ENCODE peak calls at places on chromosome 21, in eight cellular contexts. One of them, this sample, is unnamed.

GRCh38 chr21:38797470-38797869 is 8.3 kb upstream of the ETS2 start:
- DNase-seq in spleen: no peak
- DNase-seq in left ventricle myocardium inferior: no peak
- DNase-seq in BJ: no peak
- DNase-seq in breast epithelium: no peak
- DNase-seq in colonic mucosa: no peak
- DNase-seq in heart right ventricle: no peak
- DNase-seq in fibroblast of lung: no peak
- DNase-seq in this sample: no peak

GRCh38 chr21:45496968-45497845 is 45.0 kb downstream of the SLC19A1 start:
- DNase-seq in breast epithelium: no peak
- DNase-seq in heart right ventricle: peak
- DNase-seq in left ventricle myocardium inferior: peak
- DNase-seq in spleen: peak
- DNase-seq in BJ: no peak
- DNase-seq in fibroblast of lung: no peak
- DNase-seq in colonic mucosa: no peak
- DNase-seq in this sample: no peak

GRCh38 chr21:32940079-32941014 is 85.4 kb upstream of the OLIG2 start:
- DNase-seq in spleen: no peak
- DNase-seq in left ventricle myocardium inferior: no peak
- DNase-seq in heart right ventricle: no peak
- DNase-seq in breast epithelium: no peak
- DNase-seq in colonic mucosa: peak
- DNase-seq in fibroblast of lung: peak
- DNase-seq in BJ: no peak
- DNase-seq in this sample: no peak

GRCh38 chr21:38859852-38860251 is 54.1 kb downstream of the ETS2 start:
- DNase-seq in breast epithelium: no peak
- DNase-seq in fibroblast of lung: no peak
- DNase-seq in colonic mucosa: no peak
- DNase-seq in BJ: no peak
- DNase-seq in heart right ventricle: no peak
- DNase-seq in left ventricle myocardium inferior: no peak
- DNase-seq in spleen: no peak
- DNase-seq in this sample: no peak

GRCh38 chr21:33684923-33685560 is 42.7 kb downstream of the ITSN1 start:
- DNase-seq in colonic mucosa: no peak
- DNase-seq in left ventricle myocardium inferior: no peak
- DNase-seq in fibroblast of lung: no peak
- DNase-seq in BJ: no peak
- DNase-seq in breast epithelium: no peak
- DNase-seq in heart right ventricle: no peak
- DNase-seq in spleen: no peak
- DNase-seq in this sample: no peak

GRCh38 chr21:19181604-19182140 is 778.1 kb upstream of the TMPRSS15 start:
- DNase-seq in left ventricle myocardium inferior: no peak
- DNase-seq in breast epithelium: no peak
- DNase-seq in spleen: no peak
- DNase-seq in fibroblast of lung: no peak
- DNase-seq in BJ: no peak
- DNase-seq in heart right ventricle: no peak
- DNase-seq in colonic mucosa: no peak
- DNase-seq in this sample: no peak

GRCh38 chr21:46637952-46638746 is 2.7 kb downstream of the PRMT2 start:
- DNase-seq in spleen: no peak
- DNase-seq in colonic mucosa: no peak
- DNase-seq in left ventricle myocardium inferior: no peak
- DNase-seq in fibroblast of lung: no peak
- DNase-seq in BJ: no peak
- DNase-seq in breast epithelium: no peak
- DNase-seq in heart right ventricle: no peak
- DNase-seq in this sample: no peak

GRCh38 chr21:42534901-42535378 is 21.3 kb downstream of the SLC37A1 start:
- DNase-seq in breast epithelium: no peak
- DNase-seq in fibroblast of lung: no peak
- DNase-seq in heart right ventricle: no peak
- DNase-seq in left ventricle myocardium inferior: no peak
- DNase-seq in BJ: no peak
- DNase-seq in colonic mucosa: no peak
- DNase-seq in spleen: no peak
- DNase-seq in this sample: no peak

GRCh38 chr21:31366825-31367224 is 22.8 kb upstream of the TIAM1 start:
- DNase-seq in BJ: no peak
- DNase-seq in breast epithelium: peak
- DNase-seq in fibroblast of lung: peak
- DNase-seq in colonic mucosa: no peak
- DNase-seq in spleen: no peak
- DNase-seq in left ventricle myocardium inferior: no peak
- DNase-seq in heart right ventricle: no peak
- DNase-seq in this sample: peak

GRCh38 chr21:31151682-31152081 is 113.4 kb upstream of the KRTAP19-8 start:
- DNase-seq in spleen: no peak
- DNase-seq in fibroblast of lung: no peak
- DNase-seq in breast epithelium: no peak
- DNase-seq in BJ: no peak
- DNase-seq in heart right ventricle: no peak
- DNase-seq in colonic mucosa: no peak
- DNase-seq in left ventricle myocardium inferior: no peak
- DNase-seq in this sample: no peak

GRCh38 chr21:41615613-41616012 is 107.7 kb upstream of the TMPRSS2 start:
- DNase-seq in breast epithelium: peak
- DNase-seq in spleen: no peak
- DNase-seq in fibroblast of lung: peak
- DNase-seq in left ventricle myocardium inferior: no peak
- DNase-seq in colonic mucosa: no peak
- DNase-seq in BJ: peak
- DNase-seq in heart right ventricle: no peak
- DNase-seq in this sample: peak

GRCh38 chr21:42236014-42236413 is 17.1 kb downstream of the ABCG1 start:
- DNase-seq in heart right ventricle: peak
- DNase-seq in colonic mucosa: no peak
- DNase-seq in spleen: peak
- DNase-seq in left ventricle myocardium inferior: peak
- DNase-seq in fibroblast of lung: no peak
- DNase-seq in BJ: no peak
- DNase-seq in breast epithelium: no peak
- DNase-seq in this sample: no peak

GRCh38 chr21:41921089-41921819 is 32.6 kb downstream of the C2CD2 start:
- DNase-seq in heart right ventricle: no peak
- DNase-seq in fibroblast of lung: no peak
- DNase-seq in colonic mucosa: no peak
- DNase-seq in spleen: no peak
- DNase-seq in breast epithelium: peak
- DNase-seq in BJ: no peak
- DNase-seq in left ventricle myocardium inferior: no peak
- DNase-seq in this sample: no peak

GRCh38 chr21:38780879-38781278 is 24.9 kb upstream of the ETS2 start:
- DNase-seq in spleen: no peak
- DNase-seq in left ventricle myocardium inferior: no peak
- DNase-seq in breast epithelium: no peak
- DNase-seq in colonic mucosa: no peak
- DNase-seq in fibroblast of lung: no peak
- DNase-seq in BJ: no peak
- DNase-seq in heart right ventricle: no peak
- DNase-seq in this sample: no peak

GRCh38 chr21:46459356-46460112 is 843 bp downstream of the DIP2A start:
- DNase-seq in spleen: peak
- DNase-seq in heart right ventricle: peak
- DNase-seq in fibroblast of lung: peak
- DNase-seq in colonic mucosa: peak
- DNase-seq in breast epithelium: peak
- DNase-seq in left ventricle myocardium inferior: peak
- DNase-seq in BJ: no peak
- DNase-seq in this sample: no peak

GRCh38 chr21:43866233-43866632 is 1.2 kb downstream of the AGPAT3 start:
- DNase-seq in BJ: no peak
- DNase-seq in breast epithelium: peak
- DNase-seq in left ventricle myocardium inferior: peak
- DNase-seq in spleen: peak
- DNase-seq in colonic mucosa: peak
- DNase-seq in heart right ventricle: peak
- DNase-seq in fibroblast of lung: peak
- DNase-seq in this sample: peak

GRCh38 chr21:35563885-35564451 is 496.4 kb downstream of the SETD4 start:
- DNase-seq in heart right ventricle: peak
- DNase-seq in BJ: peak
- DNase-seq in left ventricle myocardium inferior: peak
- DNase-seq in breast epithelium: no peak
- DNase-seq in spleen: no peak
- DNase-seq in fibroblast of lung: peak
- DNase-seq in colonic mucosa: peak
- DNase-seq in this sample: peak
- H3K4me3 ChIP-seq in heart right ventricle: no peak
- H3K4me3 ChIP-seq in BJ: peak
- H3K4me3 ChIP-seq in left ventricle myocardium inferior: no peak
- H3K4me3 ChIP-seq in breast epithelium: no peak
- H3K4me3 ChIP-seq in spleen: no peak
- H3K4me3 ChIP-seq in fibroblast of lung: peak
- H3K4me3 ChIP-seq in colonic mucosa: no peak
- H3K4me3 ChIP-seq in this sample: no peak

GRCh38 chr21:28492127-28492526 is 500.6 kb downstream of the LTN1 start:
- DNase-seq in fibroblast of lung: no peak
- DNase-seq in spleen: no peak
- DNase-seq in BJ: no peak
- DNase-seq in left ventricle myocardium inferior: no peak
- DNase-seq in heart right ventricle: no peak
- DNase-seq in breast epithelium: no peak
- DNase-seq in colonic mucosa: no peak
- DNase-seq in this sample: no peak

DNA sequence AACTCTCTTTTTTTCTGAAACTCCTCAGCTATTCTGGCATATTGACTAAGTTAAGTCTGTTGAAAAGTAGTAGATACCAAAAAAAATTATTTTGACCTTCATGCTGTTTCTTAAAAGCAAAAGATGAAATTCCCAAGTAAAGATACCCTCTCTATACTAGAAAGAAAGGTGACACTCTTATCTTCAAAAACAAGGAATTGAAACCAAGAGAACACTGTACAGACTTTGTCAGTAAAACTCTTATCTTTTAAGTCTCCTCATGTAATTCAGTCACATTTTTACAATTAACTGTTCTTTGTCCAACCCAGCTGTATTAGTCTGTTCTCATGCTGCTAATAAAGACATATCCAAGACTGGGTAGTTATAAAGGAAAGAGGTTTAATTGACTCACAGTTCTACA is 496.2 kb downstream of the LTN1 start:
- DNase-seq in fibroblast of lung: no peak
- DNase-seq in BJ: no peak
- DNase-seq in colonic mucosa: no peak
- DNase-seq in left ventricle myocardium inferior: no peak
- DNase-seq in heart right ventricle: no peak
- DNase-seq in spleen: no peak
- DNase-seq in breast epithelium: no peak
- DNase-seq in this sample: no peak
- TF ChIP-seq CTCF in fibroblast of lung: no peak
- TF ChIP-seq CTCF in BJ: no peak
- TF ChIP-seq CTCF in colonic mucosa: no peak
- TF ChIP-seq CTCF in left ventricle myocardium inferior: no peak
- TF ChIP-seq CTCF in heart right ventricle: no peak
- TF ChIP-seq CTCF in spleen: no peak
- TF ChIP-seq CTCF in breast epithelium: no peak
- TF ChIP-seq CTCF in this sample: no peak

DNA sequence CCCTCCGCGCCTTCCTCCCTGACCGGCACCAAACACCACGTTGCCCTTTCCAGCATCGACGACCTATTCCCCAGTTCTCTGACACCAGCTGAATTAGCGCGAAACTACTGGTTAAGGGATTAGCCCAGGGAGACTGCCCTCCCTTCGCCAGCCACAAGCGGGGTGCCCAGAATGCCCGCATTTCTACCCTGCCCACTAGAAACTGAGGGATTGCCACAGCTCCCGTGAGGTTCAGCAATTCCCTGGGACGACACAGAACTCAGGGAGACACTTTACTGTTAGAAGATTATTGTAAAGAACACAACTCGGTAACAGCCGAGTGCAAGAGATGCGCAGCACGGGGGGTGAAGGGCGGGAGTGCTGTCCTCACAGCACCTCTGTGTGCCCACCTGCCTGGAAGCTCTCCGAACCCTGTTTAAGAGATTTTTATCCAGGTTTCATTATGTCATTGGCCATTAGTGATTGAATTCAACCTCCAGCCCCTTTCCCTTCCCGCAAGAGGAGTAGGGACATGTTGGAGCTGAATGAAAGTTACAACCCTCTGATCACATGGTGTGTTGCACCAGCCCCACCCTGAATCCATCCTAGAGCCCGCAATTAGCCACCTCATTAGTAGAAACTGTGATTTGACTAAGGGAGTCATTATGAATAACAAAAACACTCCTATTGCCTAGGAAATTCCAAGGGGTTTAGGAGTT is 15.8 kb upstream of the RIPPLY3 start:
- DNase-seq in breast epithelium: no peak
- DNase-seq in left ventricle myocardium inferior: no peak
- DNase-seq in colonic mucosa: no peak
- DNase-seq in fibroblast of lung: no peak
- DNase-seq in heart right ventricle: no peak
- DNase-seq in spleen: no peak
- DNase-seq in BJ: no peak
- DNase-seq in this sample: no peak
- H3K4me3 ChIP-seq in breast epithelium: peak
- H3K4me3 ChIP-seq in left ventricle myocardium inferior: peak
- H3K4me3 ChIP-seq in colonic mucosa: peak
- H3K4me3 ChIP-seq in fibroblast of lung: peak
- H3K4me3 ChIP-seq in heart right ventricle: peak
- H3K4me3 ChIP-seq in spleen: peak
- H3K4me3 ChIP-seq in BJ: peak
- H3K4me3 ChIP-seq in this sample: peak

DNA sequence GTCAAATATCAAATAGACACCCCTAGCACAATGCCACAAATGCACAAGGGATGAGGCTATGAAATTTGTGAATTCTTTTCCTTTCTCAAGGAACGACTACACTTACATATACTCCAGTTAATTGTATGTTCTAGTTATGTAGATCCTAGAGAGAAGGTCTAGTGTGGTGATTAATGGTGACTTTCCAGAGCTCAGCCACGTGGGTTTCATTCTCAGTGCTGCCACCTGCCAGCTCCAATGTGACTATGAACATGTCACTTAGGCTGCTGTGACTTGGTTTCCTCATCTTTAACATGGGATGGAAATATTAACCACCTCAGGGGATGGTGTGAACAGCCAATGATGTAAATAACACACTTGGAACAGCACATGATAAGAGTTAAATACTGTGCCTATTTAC is 138.3 kb downstream of the APP start:
- DNase-seq in heart right ventricle: no peak
- DNase-seq in spleen: no peak
- DNase-seq in colonic mucosa: no peak
- DNase-seq in breast epithelium: no peak
- DNase-seq in left ventricle myocardium inferior: no peak
- DNase-seq in fibroblast of lung: no peak
- DNase-seq in BJ: no peak
- DNase-seq in this sample: no peak
- TF ChIP-seq CTCF in heart right ventricle: peak
- TF ChIP-seq CTCF in spleen: no peak
- TF ChIP-seq CTCF in colonic mucosa: no peak
- TF ChIP-seq CTCF in breast epithelium: no peak
- TF ChIP-seq CTCF in left ventricle myocardium inferior: no peak
- TF ChIP-seq CTCF in fibroblast of lung: no peak
- TF ChIP-seq CTCF in BJ: no peak
- TF ChIP-seq CTCF in this sample: peak

GRCh38 chr21:36288651-36289243 is 31.2 kb upstream of the MORC3 start:
- DNase-seq in BJ: no peak
- DNase-seq in heart right ventricle: no peak
- DNase-seq in breast epithelium: no peak
- DNase-seq in spleen: no peak
- DNase-seq in fibroblast of lung: no peak
- DNase-seq in left ventricle myocardium inferior: no peak
- DNase-seq in colonic mucosa: no peak
- DNase-seq in this sample: no peak
- H3K4me3 ChIP-seq in BJ: no peak
- H3K4me3 ChIP-seq in heart right ventricle: no peak
- H3K4me3 ChIP-seq in breast epithelium: no peak
- H3K4me3 ChIP-seq in spleen: no peak
- H3K4me3 ChIP-seq in fibroblast of lung: peak
- H3K4me3 ChIP-seq in left ventricle myocardium inferior: no peak
- H3K4me3 ChIP-seq in colonic mucosa: no peak
- H3K4me3 ChIP-seq in this sample: peak

This sample was measured in HFF-Myc.